ENCODE peak calls at places on chromosome 13, in seven cellular contexts. W is stimulated activated CD8-positive, alpha-beta memory T cell treated with anti-CD3 and anti-CD28 coated beads, Interleukin-7, amount 100 ng/mL, for 48 hours; C is CMK; R is hepatic stellate cell; J is GM10248; E is stimulated activated CD4-positive, alpha-beta T cell treated with anti-CD3 and anti-CD28 coated beads, Interleukin-15, amount 100 ng/mL, for 1 hour; B is AG04450. T is an unnamed sample.

GRCh38 chr13:97544041-97544765 is 110.2 kb downstream of the RAP2A start:
- DNase-seq in W (no peak), E (no peak), C (no peak), B (peak), R (no peak), J (no peak), T (no peak)

GRCh38 chr13:109723046-109723445 is 63.3 kb downstream of the IRS2 start:
- DNase-seq in R (no peak), C (no peak), B (no peak), J (no peak), W (no peak), E (no peak), T (no peak)

GRCh38 chr13:106496072-106496997 is 39.1 kb downstream of the EFNB2 start:
- DNase-seq in E (no peak), W (no peak), C (no peak), R (no peak), J (no peak), B (no peak), T (no peak)

GRCh38 chr13:113736258-113736731 is 22.7 kb upstream of the TMEM255B start:
- DNase-seq in B (no peak), J (no peak), R (no peak), E (no peak), C (no peak), W (no peak), T (no peak)

GRCh38 chr13:113625965-113626661 is 31.9 kb downstream of the ATP4B start:
- DNase-seq in E (no peak), W (no peak), C (no peak), J (no peak), B (no peak), R (peak), T (no peak)

GRCh38 chr13:51549050-51549449 is 35.2 kb upstream of the WDFY2 start:
- DNase-seq in C (peak), J (peak), W (no peak), E (no peak), B (no peak), R (no peak), T (peak)

GRCh38 chr13:111480976-111481375 is 160.5 kb downstream of the TEX29 start:
- DNase-seq in C (no peak), E (no peak), W (no peak), R (no peak), B (no peak), J (no peak), T (no peak)

GRCh38 chr13:37540228-37540627 is 58.3 kb downstream of the POSTN start:
- DNase-seq in R (peak), E (no peak), J (no peak), C (no peak), W (no peak), B (peak), T (no peak)

GRCh38 chr13:85719749-85720148 is 79.5 kb downstream of the SLITRK6 start:
- DNase-seq in B (no peak), R (no peak), E (no peak), W (no peak), C (no peak), J (no peak), T (no peak)

GRCh38 chr13:23851106-23851505 is 38.1 kb downstream of the MIPEP start:
- DNase-seq in C (no peak), J (no peak), E (no peak), W (no peak), B (no peak), R (no peak), T (no peak)

GRCh38 chr13:23428183-23428528 is 5.3 kb downstream of the SACS start:
- DNase-seq in C (no peak), E (no peak), J (no peak), R (no peak), B (no peak), W (no peak), T (no peak)

GRCh38 chr13:49020940-49021548 is 45.3 kb downstream of the FNDC3A start:
- DNase-seq in J (no peak), E (no peak), C (no peak), W (no peak), R (no peak), B (no peak), T (no peak)

GRCh38 chr13:49421391-49421790 is 22.5 kb downstream of the CAB39L start:
- DNase-seq in W (no peak), B (no peak), J (peak), R (no peak), E (no peak), C (no peak), T (peak)

GRCh38 chr13:95083758-95084157 is 217.5 kb downstream of the ABCC4 start:
- DNase-seq in B (peak), J (no peak), W (no peak), E (no peak), R (peak), C (no peak), T (no peak)

GRCh38 chr13:107190065-107190464 is 622.1 kb upstream of the ARGLU1 start:
- DNase-seq in E (no peak), R (no peak), W (no peak), B (no peak), J (no peak), C (no peak), T (no peak)

GRCh38 chr13:22111961-22112360 is 441.1 kb downstream of the FGF9 start:
- DNase-seq in J (no peak), E (no peak), B (no peak), W (no peak), C (no peak), R (no peak), T (no peak)

GRCh38 chr13:72151241-72151640 is 284.2 kb upstream of the DACH1 start:
- DNase-seq in W (no peak), C (no peak), J (no peak), E (no peak), B (no peak), R (no peak), T (no peak)

GRCh38 chr13:98677398-98677797 is 75.1 kb downstream of the SLC15A1 start:
- DNase-seq in R (peak), C (no peak), B (peak), E (no peak), W (no peak), J (no peak), T (no peak)

GRCh38 chr13:59230484-59231264 is 933.1 kb downstream of the DIAPH3 start:
- DNase-seq in B (no peak), C (peak), E (no peak), W (no peak), R (no peak), J (no peak), T (no peak)

GRCh38 chr13:91643394-91643793 is 245.0 kb downstream of the GPC5 start:
- DNase-seq in B (no peak), R (no peak), J (no peak), E (no peak), C (no peak), W (no peak), T (no peak)

GRCh38 chr13:99553033-99553432 is 51.8 kb downstream of the TM9SF2 start:
- DNase-seq in B (no peak), E (no peak), R (no peak), J (no peak), W (no peak), C (no peak), T (no peak)

GRCh38 chr13:74871671-74872070 is 610.3 kb downstream of the TBC1D4 start:
- DNase-seq in J (no peak), C (no peak), W (no peak), B (no peak), E (no peak), R (no peak), T (no peak)

GRCh38 chr13:45108716-45109706 is 11.3 kb upstream of the GTF2F2 start:
- DNase-seq in R (no peak), C (no peak), J (peak), E (no peak), B (no peak), W (peak), T (peak)

GRCh38 chr13:69108486-69108885 is 999.1 kb upstream of the ATXN8OS start:
- DNase-seq in J (no peak), W (no peak), E (no peak), B (no peak), C (no peak), R (no peak), T (no peak)

GRCh38 chr13:96792736-96793444 is 201.4 kb downstream of the OXGR1 start:
- DNase-seq in R (no peak), C (no peak), W (no peak), E (no peak), B (no peak), J (no peak), T (no peak)

GRCh38 chr13:26036383-26036782 is 15.4 kb downstream of the SHISA2 start:
- DNase-seq in E (no peak), W (no peak), C (no peak), R (no peak), B (no peak), J (no peak), T (no peak)

GRCh38 chr13:27808866-27809546 is 16.7 kb downstream of the GSX1 start:
- DNase-seq in B (no peak), R (no peak), E (no peak), W (no peak), C (no peak), J (no peak), T (no peak)

GRCh38 chr13:76164290-76164689 is 528.2 kb downstream of the LMO7 start:
- DNase-seq in E (no peak), R (no peak), W (no peak), C (no peak), J (no peak), B (no peak), T (no peak)

GRCh38 chr13:89845874-89846273 is 1501.6 kb upstream of the MIR17HG start:
- DNase-seq in B (no peak), E (no peak), C (no peak), J (no peak), R (no peak), W (no peak), T (no peak)

GRCh38 chr13:52846567-52847321 is 1.7 kb downstream of the PCDH8 start:
- DNase-seq in W (no peak), C (no peak), B (no peak), R (no peak), J (no peak), E (no peak), T (no peak)

GRCh38 chr13:107348471-107348870 is 780.5 kb upstream of the ARGLU1 start:
- DNase-seq in E (no peak), C (no peak), J (no peak), W (no peak), R (no peak), B (no peak), T (no peak)

T was measured in GM12878.